ENCODE peak calls at places on chromosomes 4 and X, in ten cellular contexts. B is NCI-H1048, P is heart left ventricle, N is mammary epithelial cell, R is ovary, U is AG08395, J is IMR-90, K is body of pancreas, Q is pancreas, Y is AG04450. A is an unnamed sample.

GRCh38 chrX:30781711-30782444 is 107.2 kb downstream of the TAB3 start:
- DNase-seq in B (no peak), P (no peak), N (peak), R (no peak), U (no peak), J (no peak), K (no peak), Q (no peak), Y (no peak), A (no peak)

GRCh38 chr4:47814896-47815295 is 23.0 kb downstream of the CORIN start:
- DNase-seq in B (no peak), P (no peak), N (no peak), R (no peak), U (no peak), J (peak), K (no peak), Q (no peak), Y (no peak), A (no peak)

GRCh38 chr4:41329361-41329760 is 72.6 kb downstream of the UCHL1 start:
- DNase-seq in B (no peak), P (no peak), N (no peak), R (no peak), U (no peak), J (no peak), K (no peak), Q (no peak), Y (no peak), A (no peak)

GRCh38 chr4:168757500-168757899 is 252.6 kb downstream of the CBR4 start:
- DNase-seq in B (no peak), P (no peak), N (no peak), R (no peak), U (no peak), J (no peak), K (no peak), Q (no peak), Y (no peak), A (no peak)

GRCh38 chrX:144075432-144075831 is 191.6 kb downstream of the UBE2NL start:
- DNase-seq in B (no peak), P (no peak), N (no peak), R (no peak), U (no peak), J (no peak), K (no peak), Q (no peak), Y (no peak), A (no peak)

GRCh38 chr4:154590329-154591006 is at the start of gene FGA:
- DNase-seq in B (no peak), P (no peak), N (no peak), R (no peak), U (no peak), J (no peak), K (no peak), Q (no peak), Y (no peak), A (no peak)

GRCh38 chrX:116749943-116750342 is 287.2 kb upstream of the CT83 start:
- DNase-seq in B (no peak), P (no peak), N (peak), R (no peak), U (no peak), J (no peak), K (no peak), Q (no peak), Y (no peak), A (no peak)

GRCh38 chr4:136831553-136831952 is 700.7 kb downstream of the PCDH18 start:
- DNase-seq in B (no peak), P (no peak), N (no peak), R (no peak), U (no peak), J (no peak), K (no peak), Q (no peak), Y (no peak), A (no peak)

GRCh38 chr4:26574563-26574962 is 9.3 kb upstream of the TBC1D19 start:
- DNase-seq in B (no peak), P (no peak), N (no peak), R (no peak), U (no peak), J (no peak), K (no peak), Q (no peak), Y (no peak), A (no peak)

A was measured in fibroblast of the aortic adventitia.